ENCODE peak calls at places on chromosome 4, in five cellular contexts. K is thyroid gland, W is osteoblast, T is sigmoid colon, U is tibial artery. X is an unnamed sample.

GRCh38 chr4:41154814-41155177 is 59.5 kb downstream of the APBB2 start:
- DNase-seq in W (peak; percentile 49), K (no peak), T (no peak), U (no peak), X (peak; percentile 72)

GRCh38 chr4:112416464-112416863 is 99.5 kb downstream of the NEUROG2 start:
- DNase-seq in U (no peak), W (no peak), K (no peak), T (no peak), X (no peak)

GRCh38 chr4:186265683-186266648 is at the start of gene F11:
- DNase-seq in W (no peak), K (no peak), U (no peak), T (no peak), X (no peak)

GRCh38 chr4:180058731-180059215 is 2184.4 kb upstream of the TENM3 start:
- DNase-seq in U (no peak), T (no peak), K (peak; percentile 64), W (peak; percentile 83), X (peak; percentile 69)

GRCh38 chr4:66465111-66465510 is 794.8 kb upstream of the EPHA5 start:
- DNase-seq in W (peak; percentile 70), K (no peak), T (no peak), U (no peak), X (no peak)

GRCh38 chr4:137909910-137910309 is 332.2 kb downstream of the SLC7A11 start:
- DNase-seq in W (no peak), T (no peak), U (no peak), K (peak; percentile 68), X (no peak)

GRCh38 chr4:22174640-22175039 is 226.1 kb upstream of the KCNIP4 start:
- DNase-seq in U (no peak), K (no peak), T (no peak), W (no peak), X (no peak)

GRCh38 chr4:89640620-89641366 is 196.2 kb downstream of the SNCA start:
- DNase-seq in K (peak; percentile 46), W (peak; percentile 73), U (no peak), T (no peak), X (no peak)

GRCh38 chr4:2595436-2595835 is 59.0 kb downstream of the FAM193A start:
- DNase-seq in T (no peak), W (peak; percentile 19), U (no peak), K (no peak), X (no peak)

GRCh38 chr4:168304744-168305459 is 13.7 kb downstream of the DDX60 start:
- DNase-seq in U (no peak), T (no peak), K (no peak), W (peak; percentile 72), X (no peak)

GRCh38 chr4:20882500-20882899 is 182.2 kb downstream of the PACRGL start:
- DNase-seq in U (no peak), T (no peak), W (no peak), K (no peak), X (no peak)

GRCh38 chr4:77695769-77696168 is 90.1 kb downstream of the CXCL13 start:
- DNase-seq in T (no peak), K (no peak), W (peak; percentile 87), U (no peak), X (no peak)
- H3K27ac ChIP-seq in T (no peak overlapping the region), K (no peak overlapping the region), W (no peak overlapping the region), U (no peak overlapping the region), X (no peak overlapping the region)

DNA sequence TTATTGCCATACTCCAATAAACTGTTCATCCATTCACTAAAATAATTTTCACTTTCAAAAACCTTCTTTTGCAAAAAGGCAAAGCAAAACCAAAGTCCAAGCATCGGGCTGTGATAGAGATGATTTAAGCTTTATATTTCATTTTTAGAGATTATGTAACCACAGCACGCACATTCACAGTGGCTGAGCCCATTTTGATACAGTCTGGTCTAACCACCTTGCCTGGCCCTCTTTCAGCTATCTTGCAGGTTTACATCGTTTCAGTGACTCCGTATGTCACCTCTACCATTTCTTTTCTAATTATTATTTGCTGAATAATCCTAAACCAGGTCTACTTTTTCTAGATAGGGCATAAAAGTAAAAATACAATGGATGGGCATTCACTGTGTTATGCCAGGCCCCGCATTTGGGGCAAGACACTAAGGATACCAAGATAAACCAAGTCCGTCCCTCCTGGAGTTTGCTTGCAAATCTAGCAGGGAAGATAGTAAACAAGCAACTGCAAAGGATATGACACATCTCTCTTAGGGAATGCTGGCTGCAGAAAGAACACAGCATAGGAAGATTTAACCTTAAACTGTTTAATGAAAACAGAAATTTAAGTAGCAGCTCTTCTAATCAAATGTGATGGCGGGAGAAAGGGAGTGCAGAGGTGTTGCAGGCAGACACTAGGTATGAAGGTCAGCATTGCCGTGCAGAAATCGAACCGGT is 1.7 kb downstream of the CASP3 start:
- DNase-seq in W (no peak), K (no peak), T (no peak), U (no peak), X (no peak)
- H3K4me3 ChIP-seq in W (peak overlapping the region; percentile 87), K (no peak overlapping the region), T (peak overlapping the region; percentile 86), U (peak overlapping the region; percentile 92), X (peak overlapping the region; percentile 80)

GRCh38 chr4:158894826-158895225 is 126.0 kb downstream of the FNIP2 start:
- DNase-seq in U (no peak), K (no peak), W (no peak), T (no peak), X (no peak)

GRCh38 chr4:158891256-158891655 is 122.4 kb downstream of the FNIP2 start:
- DNase-seq in W (no peak), T (no peak), U (no peak), K (no peak), X (no peak)

GRCh38 chr4:158896459-158897238 is 127.8 kb downstream of the FNIP2 start:
- DNase-seq in K (no peak), T (no peak), U (no peak), W (no peak), X (no peak)

GRCh38 chr4:158890294-158890693 is 121.5 kb downstream of the FNIP2 start:
- DNase-seq in T (no peak), K (no peak), U (no peak), W (no peak), X (no peak)

GRCh38 chr4:158895797-158896442 is 127.1 kb downstream of the FNIP2 start:
- DNase-seq in K (peak; percentile 45), W (no peak), U (no peak), T (no peak), X (no peak)
- TF ChIP-seq CTCF in K (peak; percentile 4), W (no peak), U (no peak), T (no peak), X (no peak)

GRCh38 chr4:25449688-25450087 is 72.6 kb downstream of the ANAPC4 start:
- DNase-seq in K (no peak), U (no peak), W (no peak), T (no peak), X (no peak)
- H3K27ac ChIP-seq in K (peak overlapping the region; percentile 86), U (no peak overlapping the region), W (no peak overlapping the region), T (no peak overlapping the region), X (no peak overlapping the region)

DNA sequence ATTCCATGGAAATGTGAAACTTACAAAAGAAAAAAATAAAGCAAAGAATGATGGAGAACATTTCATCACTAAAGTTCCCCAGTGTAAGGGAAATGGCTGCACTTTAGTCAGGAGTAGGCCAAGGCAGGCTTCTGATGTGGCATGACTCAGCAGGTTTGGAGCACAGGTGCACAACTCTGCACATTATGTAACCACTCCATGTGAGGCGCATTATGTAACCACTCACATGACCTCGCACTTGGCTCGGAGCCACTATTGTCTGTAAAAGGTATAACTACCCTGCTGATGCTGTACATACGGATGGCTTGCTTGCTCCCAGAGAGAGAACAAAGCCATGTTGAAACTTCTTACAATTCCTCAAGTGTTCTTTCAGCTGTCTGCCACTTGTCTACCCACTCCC is 727.6 kb downstream of the TRAM1L1 start:
- DNase-seq in K (no peak), U (no peak), T (no peak), W (no peak), X (no peak)
- H3K4me3 ChIP-seq in K (no peak overlapping the region), U (no peak overlapping the region), T (no peak overlapping the region), W (no peak overlapping the region), X (no peak overlapping the region)

DNA sequence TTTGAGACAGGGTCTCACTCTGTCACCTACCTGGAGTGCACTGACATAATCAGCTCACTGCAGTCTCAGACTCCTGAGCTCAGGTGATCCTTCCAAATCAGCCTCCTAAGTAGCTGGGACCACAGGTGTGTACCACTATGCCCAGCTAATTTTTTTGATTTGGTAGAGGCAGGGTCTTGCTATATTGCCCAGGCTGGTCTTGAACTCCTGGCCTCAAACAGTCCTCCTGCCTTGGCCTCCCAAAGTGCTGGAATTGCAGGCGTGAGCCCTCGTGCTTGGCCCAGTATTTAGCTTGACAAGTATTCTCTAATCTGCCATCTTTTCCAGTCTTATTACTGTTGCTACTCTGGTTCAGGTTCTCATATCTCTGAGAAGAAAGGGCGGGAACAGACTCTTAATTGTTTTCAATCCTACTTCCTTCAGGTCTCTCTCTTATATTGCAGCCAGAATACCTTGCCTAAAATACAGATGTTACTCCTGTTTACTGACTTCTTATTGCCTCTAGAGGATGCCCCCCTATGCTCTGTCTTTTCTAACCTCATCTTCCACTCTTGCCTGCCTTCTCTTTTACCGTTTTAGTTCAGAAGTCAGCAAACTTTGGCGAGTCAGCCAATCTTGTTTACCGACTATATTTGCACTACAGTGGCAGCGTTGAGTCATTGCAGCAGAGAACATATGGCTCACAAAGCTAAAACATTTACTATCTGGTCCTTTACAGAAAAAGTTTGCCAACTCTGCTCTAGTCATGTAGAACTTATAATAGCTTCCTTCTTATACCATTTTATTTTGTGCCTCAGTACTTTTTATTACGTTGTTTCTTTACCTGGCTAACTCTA is 19.0 kb downstream of the MRPL1 start:
- DNase-seq in W (no peak), T (no peak), U (no peak), K (no peak), X (no peak)
- TF ChIP-seq CTCF in W (no peak), T (no peak), U (no peak), K (no peak), X (no peak)

GRCh38 chr4:153223418-153223792 is 19.2 kb downstream of the TRIM2 start:
- DNase-seq in U (no peak), T (no peak), W (no peak), K (peak; percentile 16), X (no peak)

GRCh38 chr4:153222790-153223417 is 18.7 kb downstream of the TRIM2 start:
- DNase-seq in U (peak; percentile 54), K (peak; percentile 72), T (peak; percentile 78), W (peak; percentile 76), X (peak; percentile 88)

GRCh38 chr4:153222162-153222789 is 18.0 kb downstream of the TRIM2 start:
- DNase-seq in U (peak; percentile 63), T (peak; percentile 88), W (peak; percentile 96), K (peak; percentile 61), X (peak; percentile 32)

GRCh38 chr4:153223935-153224334 is 19.7 kb downstream of the TRIM2 start:
- DNase-seq in T (no peak), K (peak; percentile 71), W (no peak), U (no peak), X (no peak)

DNA sequence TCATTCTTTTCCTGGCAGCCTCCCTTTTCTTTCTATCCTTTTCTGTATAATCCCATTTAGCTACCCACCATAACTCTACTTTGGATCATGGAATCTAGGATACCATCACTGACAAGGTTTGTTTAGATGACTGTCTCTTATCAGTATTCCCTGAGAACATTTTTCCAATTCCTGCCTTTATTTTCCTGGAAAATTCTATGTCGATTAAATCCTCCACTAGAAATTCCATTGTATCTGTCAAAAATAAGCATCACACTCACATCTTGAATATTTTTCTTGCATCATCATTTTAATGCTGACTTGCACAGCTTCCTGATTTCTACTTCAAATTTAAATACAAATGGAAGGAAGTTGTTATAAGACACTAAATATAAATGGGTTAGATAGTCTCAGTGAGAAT is 20.2 kb downstream of the TRIM2 start:
- DNase-seq in U (no peak), W (no peak), K (no peak), T (no peak), X (no peak)
- H3K27ac ChIP-seq in U (no peak overlapping the region), W (no peak overlapping the region), K (peak overlapping the region; percentile 97), T (peak overlapping the region; percentile 90), X (peak overlapping the region; percentile 79)

X was measured in dorsolateral prefrontal cortex.